ENCODE peak calls at places on chromosomes 7 and 10, in eight cellular contexts. S is spleen, N is Peyer's patch, G is brain microvascular endothelial cell, T is neural progenitor cell, X is PC-3, H is fibroblast of mammary gland, W is cardiac fibroblast. O is an unnamed sample.

GRCh38 chr7:144547888-144548287 is 144.4 kb upstream of the NOBOX start:
- DNase-seq in X (no peak), H (no peak), T (no peak), G (no peak), S (no peak), W (no peak), N (no peak), O (no peak)

GRCh38 chr10:90999512-91000172 is 78.8 kb upstream of the ANKRD1 start:
- DNase-seq in T (no peak), W (no peak), S (no peak), X (no peak), G (no peak), H (no peak), N (no peak), O (no peak)

GRCh38 chr10:93095225-93095624 is 21.5 kb downstream of the CYP26A1 start:
- DNase-seq in T (peak), H (no peak), W (no peak), S (no peak), X (no peak), N (no peak), G (no peak), O (no peak)

GRCh38 chr7:47846117-47846836 is 102.0 kb downstream of the PKD1L1 start:
- DNase-seq in T (no peak), W (peak), H (peak), G (peak), X (peak), N (no peak), S (no peak), O (peak)

GRCh38 chr10:12504176-12504575 is 154.8 kb downstream of the CAMK1D start:
- DNase-seq in X (no peak), G (no peak), T (no peak), W (no peak), N (peak), H (no peak), S (peak), O (no peak)

GRCh38 chr10:62735464-62736188 is 68.9 kb upstream of the ADO start:
- DNase-seq in S (no peak), X (peak), G (peak), W (peak), N (no peak), H (peak), T (no peak), O (peak)

GRCh38 chr10:45599021-45599603 is 73.5 kb downstream of the ZFAND4 start:
- DNase-seq in N (no peak), H (no peak), S (no peak), G (no peak), X (no peak), T (no peak), W (no peak), O (no peak)

GRCh38 chr10:23467548-23467947 is 28.7 kb downstream of the OTUD1 start:
- DNase-seq in S (no peak), G (no peak), T (no peak), W (no peak), X (no peak), N (no peak), H (no peak), O (no peak)

GRCh38 chr10:110815354-110816004 is 56.2 kb upstream of the PDCD4 start:
- DNase-seq in W (no peak), H (no peak), N (no peak), G (no peak), X (no peak), T (no peak), S (no peak), O (no peak)

GRCh38 chr10:63681965-63682704 is 160.9 kb downstream of the REEP3 start:
- DNase-seq in N (no peak), W (peak), T (no peak), X (peak), H (peak), G (peak), S (no peak), O (peak)

GRCh38 chr10:32139223-32140073 is 83.2 kb upstream of the KIF5B start:
- DNase-seq in X (peak), T (peak), H (peak), S (peak), G (peak), W (peak), N (peak), O (peak)

GRCh38 chr10:78359641-78360091 is 326.0 kb downstream of the RPS24 start:
- DNase-seq in T (peak), W (no peak), H (no peak), S (peak), X (no peak), G (no peak), N (no peak), O (no peak)

GRCh38 chr10:85919358-85920022 is 447.1 kb downstream of the GRID1 start:
- DNase-seq in H (no peak), N (no peak), T (no peak), S (no peak), W (no peak), G (no peak), X (no peak), O (no peak)

GRCh38 chr10:95395947-95396449 is 105.2 kb upstream of the PDLIM1 start:
- DNase-seq in G (no peak), S (no peak), W (no peak), X (peak), T (no peak), H (no peak), N (no peak), O (no peak)

GRCh38 chr7:132614428-132615076 is 38.3 kb upstream of the PLXNA4 start:
- DNase-seq in G (no peak), H (peak), S (no peak), X (no peak), N (peak), W (peak), T (peak), O (no peak)

GRCh38 chr10:93180402-93181040 is 106.8 kb downstream of the CYP26A1 start:
- DNase-seq in G (no peak), H (peak), T (no peak), N (no peak), W (peak), X (no peak), S (no peak), O (no peak)

GRCh38 chr7:92448185-92448747 is 984 bp downstream of the GATAD1 start:
- DNase-seq in X (peak), W (peak), S (peak), N (peak), G (peak), H (peak), T (peak), O (peak)

GRCh38 chr7:363626-364025 is 73.7 kb downstream of the FOXL3 start:
- DNase-seq in S (peak), H (no peak), T (no peak), W (no peak), N (no peak), G (no peak), X (no peak), O (no peak)

DNA sequence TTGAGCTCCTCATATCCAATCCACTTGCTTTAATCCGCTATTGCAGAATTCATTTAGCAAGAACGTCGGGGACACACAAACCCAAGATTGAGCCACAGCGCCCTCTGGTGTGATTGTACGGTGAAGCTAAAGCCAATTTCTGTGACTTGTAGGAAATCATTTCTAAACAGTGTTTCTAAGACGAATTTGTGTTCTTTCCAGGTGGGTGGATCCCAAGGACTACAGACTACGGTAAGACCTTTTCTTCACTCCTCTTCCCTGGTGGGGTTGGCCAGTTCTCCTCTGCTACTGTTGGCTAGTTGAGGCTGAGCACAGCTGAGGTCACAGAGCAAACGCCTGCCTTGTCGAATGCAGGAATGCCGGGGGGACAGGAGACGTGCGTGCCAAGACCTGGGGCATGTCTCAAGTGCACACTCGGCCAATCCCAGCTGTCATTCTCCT is 5.2 kb downstream of the DMBT1 start:
- DNase-seq in T (peak), S (peak), W (peak), X (peak), G (peak), N (peak), H (peak), O (peak)
- TF ChIP-seq CTCF in T (peak), S (peak), W (peak), X (peak), G (peak), N (peak), H (peak), O (peak)

DNA sequence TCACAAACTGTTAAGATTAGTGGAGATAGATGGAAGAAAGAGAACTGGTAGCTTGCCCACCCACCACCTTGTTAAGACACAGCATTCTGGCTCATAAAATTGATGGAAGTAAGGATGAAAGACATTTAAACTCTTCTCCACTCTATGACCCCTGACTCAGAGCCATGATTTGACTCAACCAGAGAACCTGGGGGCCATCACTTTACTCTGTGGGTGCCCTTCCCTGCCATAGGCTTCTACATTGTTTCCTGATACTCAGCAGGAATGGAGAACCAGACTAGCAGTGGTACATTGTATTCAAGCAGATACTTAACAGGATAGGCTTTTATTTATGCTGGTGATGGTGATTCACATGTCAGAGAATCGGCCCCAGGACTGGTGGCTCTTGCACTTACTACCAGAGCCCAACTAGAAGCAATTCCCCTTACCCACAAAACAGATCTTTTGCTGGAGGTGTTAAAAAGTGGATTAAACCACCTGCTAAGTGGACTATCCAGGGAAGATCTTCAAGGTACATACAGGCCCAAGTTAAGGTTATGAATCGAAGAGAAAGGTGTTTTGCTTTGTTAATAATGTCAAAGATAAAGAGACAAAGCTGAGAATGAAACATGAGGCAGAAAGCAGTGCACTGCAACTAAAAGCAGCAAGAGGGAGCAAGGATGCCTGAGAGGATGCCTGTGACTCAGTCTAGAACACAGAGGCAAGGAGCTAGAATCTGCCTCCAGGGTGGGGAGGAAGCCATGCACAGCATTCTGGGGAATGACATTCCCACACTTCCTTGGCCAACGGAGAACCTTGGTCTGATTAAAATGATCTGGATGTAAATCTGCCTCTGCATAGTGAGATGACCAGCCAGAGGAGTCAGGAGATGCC is 36.0 kb upstream of the GLI3 start:
- DNase-seq in W (peak), T (peak), G (peak), X (peak), S (no peak), H (peak), N (no peak), O (peak)
- TF ChIP-seq CTCF in W (peak), T (peak), G (peak), X (peak), S (peak), H (peak), N (no peak), O (peak)

GRCh38 chr10:26860542-26861325 is at the start of gene ABI1:
- DNase-seq in S (peak), N (peak), T (peak), X (peak), G (peak), H (peak), W (peak), O (peak)
- TF ChIP-seq CTCF in S (peak), N (no peak), T (peak), X (no peak), G (peak), H (peak), W (peak), O (no peak)

GRCh38 chr7:2567663-2568238 is 9.0 kb downstream of the IQCE start:
- DNase-seq in G (peak), W (peak), H (peak), N (no peak), S (no peak), T (peak), X (no peak), O (peak)

GRCh38 chr7:2568521-2569223 is 9.9 kb downstream of the IQCE start:
- DNase-seq in G (no peak), T (no peak), N (no peak), X (no peak), S (no peak), H (no peak), W (no peak), O (no peak)

GRCh38 chr7:2564970-2565546 is 6.3 kb downstream of the IQCE start:
- DNase-seq in H (no peak), N (peak), S (peak), W (no peak), X (no peak), G (no peak), T (no peak), O (no peak)

GRCh38 chr7:2566348-2566889 is 7.6 kb downstream of the IQCE start:
- DNase-seq in G (no peak), H (peak), X (no peak), W (no peak), S (peak), T (no peak), N (no peak), O (no peak)

GRCh38 chr7:2566890-2567662 is 8.3 kb downstream of the IQCE start:
- DNase-seq in W (no peak), S (peak), N (peak), X (no peak), H (peak), T (no peak), G (no peak), O (no peak)
- TF ChIP-seq CTCF in W (peak), S (no peak), N (no peak), X (no peak), H (no peak), T (no peak), G (peak), O (no peak)